ENCODE peak calls at places on chromosomes 5 and 9, in nine cellular contexts. H is effector CD8-positive, alpha-beta T cell; X is T follicular helper cell; K is T-cell; R is aorta; M is BJ; Y is H7; L is activated effector memory CD4-positive, alpha-beta T cell treated with Interleukin-2 at 50 U/mL for 16 hours; N is NT2/D1. A is an unnamed sample.

GRCh38 chr9:108211576-108211975 is 644.2 kb downstream of the ACTL7B start:
- DNase-seq in R (no peak), M (no peak), X (no peak), Y (no peak), N (no peak), K (no peak), H (no peak), L (no peak), A (no peak)

GRCh38 chr5:50967388-50968039 is 301.1 kb downstream of the PARP8 start:
- DNase-seq in Y (peak; percentile 48), M (no peak), L (no peak), N (no peak), R (no peak), X (no peak), H (no peak), K (no peak), A (peak; percentile 48)

GRCh38 chr9:107386396-107386795 is 103.2 kb downstream of the KLF4 start:
- DNase-seq in H (no peak), M (no peak), K (no peak), Y (no peak), X (no peak), L (no peak), R (no peak), N (no peak), A (no peak)

GRCh38 chr9:135908334-135909204 is 1.2 kb upstream of the CAMSAP1 start:
- DNase-seq in H (peak; percentile 17), Y (peak; percentile 18), N (no peak), M (no peak), X (no peak), R (peak; percentile 39), K (no peak), L (no peak), A (no peak)

GRCh38 chr5:58066076-58066475 is 393.8 kb downstream of the PLK2 start:
- DNase-seq in N (no peak), R (no peak), K (no peak), M (no peak), H (no peak), Y (no peak), X (no peak), L (no peak), A (no peak)

GRCh38 chr9:127603226-127603625 is 8.9 kb upstream of the STXBP1 start:
- DNase-seq in N (no peak), M (no peak), X (no peak), R (no peak), H (no peak), L (no peak), K (no peak), Y (no peak), A (no peak)

GRCh38 chr9:111599092-111599947 is at the start of gene PTGR1:
- DNase-seq in R (peak; percentile 91), K (no peak), H (no peak), Y (peak; percentile 88), L (no peak), X (peak; percentile 1), M (peak; percentile 35), N (peak; percentile 77), A (peak; percentile 96)

GRCh38 chr5:17154211-17154996 is 63.0 kb upstream of the BASP1 start:
- DNase-seq in R (no peak), N (no peak), L (no peak), Y (no peak), H (no peak), X (no peak), K (no peak), M (peak; percentile 50), A (peak; percentile 70)

GRCh38 chr5:67100301-67100700 is 96.3 kb downstream of the CD180 start:
- DNase-seq in L (no peak), X (no peak), R (no peak), K (no peak), Y (no peak), N (no peak), H (no peak), M (no peak), A (no peak)

GRCh38 chr5:150066901-150067396 is 19.4 kb downstream of the CSF1R start:
- DNase-seq in R (no peak), N (no peak), H (no peak), X (no peak), M (no peak), L (no peak), K (no peak), Y (no peak), A (peak; percentile 65)

GRCh38 chr5:87277279-87277835 is 9.7 kb downstream of the RASA1 start:
- DNase-seq in X (no peak), K (no peak), L (no peak), R (no peak), H (no peak), N (no peak), Y (no peak), M (no peak), A (peak; percentile 72)

GRCh38 chr5:102069974-102070373 is 226.1 kb downstream of the SLCO4C1 start:
- DNase-seq in L (no peak), N (no peak), K (no peak), M (no peak), H (no peak), X (no peak), Y (no peak), R (no peak), A (no peak)

GRCh38 chr9:78601957-78602565 is 305.1 kb downstream of the PSAT1 start:
- DNase-seq in M (no peak), K (no peak), L (no peak), N (peak; percentile 38), Y (no peak), H (no peak), X (no peak), R (no peak), A (peak; percentile 79)

GRCh38 chr9:20041717-20042116 is 252.9 kb upstream of the SLC24A2 start:
- DNase-seq in L (no peak), N (no peak), R (no peak), M (no peak), K (peak; percentile 0), H (no peak), X (no peak), Y (no peak), A (no peak)

GRCh38 chr9:137579259-137579604 is 507 bp upstream of the DPH7 start:
- DNase-seq in Y (no peak), K (no peak), L (no peak), R (no peak), X (no peak), H (no peak), M (no peak), N (no peak), A (no peak)

GRCh38 chr9:27425827-27426716 is 98.0 kb upstream of the IFNK start:
- DNase-seq in K (no peak), L (no peak), N (no peak), M (no peak), R (no peak), H (no peak), Y (peak; percentile 13), X (no peak), A (no peak)

GRCh38 chr5:14450055-14450524 is 131.5 kb upstream of the OTULINL start:
- DNase-seq in X (no peak), K (no peak), L (no peak), R (peak; percentile 68), Y (no peak), H (no peak), N (no peak), M (peak; percentile 89), A (peak; percentile 95)

GRCh38 chr9:3367185-3367584 is 158.6 kb downstream of the RFX3 start:
- DNase-seq in N (no peak), K (no peak), R (no peak), L (no peak), H (no peak), Y (no peak), M (no peak), X (no peak), A (no peak)

GRCh38 chr9:20941177-20941690 is 90.2 kb downstream of the HACD4 start:
- DNase-seq in M (no peak), N (peak; percentile 81), X (peak; percentile 24), R (peak; percentile 44), L (peak; percentile 13), Y (peak; percentile 54), H (no peak), K (peak; percentile 8), A (peak; percentile 53)

GRCh38 chr5:52481851-52482250 is 305.9 kb upstream of the ITGA1 start:
- DNase-seq in X (no peak), Y (no peak), K (no peak), M (no peak), L (no peak), H (no peak), R (no peak), N (no peak), A (no peak)

A was measured in foreskin fibroblast.